ENCODE peak calls at places on chromosomes 5 and 9, in ten cellular contexts. H is Caco-2, G is GM23338, D is T-cell, E is MV-4-11, S is left ventricle myocardium inferior, X is adrenal gland, B is NCI-H345, R is NCI-H146, T is lung. I is an unnamed sample.
A peak's percentile ranks its signal among the peaks of the same experiment; 100 is the strongest.

GRCh38 chr5:43020294-43020711 is 19.8 kb downstream of the ANXA2R start:
- DNase-seq in T (no peak), X (no peak), S (no peak), R (no peak), H (peak; percentile 57), B (peak; percentile 45), D (no peak), E (no peak), G (peak; percentile 54), I (no peak)

GRCh38 chr9:131885144-131885609 is 145.3 kb upstream of the RAPGEF1 start:
- DNase-seq in D (no peak), G (no peak), R (no peak), S (no peak), X (no peak), B (peak; percentile 77), H (no peak), E (no peak), T (peak; percentile 46), I (peak; percentile 49)

GRCh38 chr9:135474915-135475314 is 4.7 kb upstream of the PPP1R26 start:
- DNase-seq in S (no peak), H (peak; percentile 55), B (peak; percentile 53), G (peak; percentile 83), T (no peak), X (no peak), D (no peak), E (no peak), R (peak; percentile 32), I (peak; percentile 40)

GRCh38 chr5:73637565-73637964 is 11.6 kb downstream of the ARHGEF28 start:
- DNase-seq in E (no peak), H (no peak), S (no peak), R (no peak), G (no peak), T (no peak), X (no peak), D (no peak), B (no peak), I (no peak)

GRCh38 chr5:1801061-1801953 is at the start of gene NDUFS6:
- DNase-seq in B (peak; percentile 79), D (peak; percentile 68), S (peak; percentile 82), X (peak; percentile 86), G (peak; percentile 80), E (peak; percentile 70), H (peak; percentile 87), R (peak; percentile 79), T (peak; percentile 81), I (peak; percentile 84)

GRCh38 chr5:179393078-179393477 is 47.8 kb upstream of the ADAMTS2 start:
- DNase-seq in E (peak; percentile 73), R (no peak), T (no peak), B (no peak), G (no peak), H (no peak), X (no peak), S (no peak), D (no peak), I (peak; percentile 1)

GRCh38 chr5:35274839-35275509 is 44.7 kb upstream of the PRLR start:
- DNase-seq in D (no peak), H (no peak), B (no peak), G (no peak), R (no peak), T (no peak), X (no peak), S (no peak), E (no peak), I (no peak)

GRCh38 chr5:122963305-122963704 is 73.2 kb downstream of the PPIC start:
- DNase-seq in H (no peak), E (no peak), X (no peak), R (no peak), B (no peak), S (no peak), G (no peak), D (no peak), T (no peak), I (no peak)

GRCh38 chr5:66850354-66851075 is 254.3 kb downstream of the MAST4 start:
- DNase-seq in G (no peak), S (no peak), R (no peak), X (no peak), H (no peak), D (no peak), T (no peak), B (no peak), E (peak; percentile 96), I (no peak)

GRCh38 chr5:102590467-102590866 is 91.7 kb upstream of the SLCO6A1 start:
- DNase-seq in S (no peak), B (no peak), G (no peak), R (no peak), E (no peak), H (no peak), X (no peak), D (no peak), T (no peak), I (no peak)

GRCh38 chr5:147055850-147056523 is 177.4 kb upstream of the PPP2R2B start:
- DNase-seq in T (no peak), E (no peak), S (no peak), G (peak; percentile 38), H (no peak), B (no peak), R (no peak), D (no peak), X (no peak), I (no peak)

GRCh38 chr9:93597142-93597706 is 20.8 kb downstream of the PHF2 start:
- DNase-seq in E (no peak), G (no peak), H (no peak), B (no peak), R (no peak), T (no peak), X (no peak), S (no peak), D (no peak), I (no peak)

GRCh38 chr9:81848472-81848871 is 79.8 kb upstream of the SPATA31D4 start:
- DNase-seq in B (no peak), X (no peak), H (no peak), R (no peak), E (no peak), G (peak; percentile 25), T (no peak), S (no peak), D (no peak), I (no peak)

GRCh38 chr5:134070979-134071849 is 43.3 kb upstream of the TCF7 start:
- DNase-seq in X (no peak), S (no peak), H (peak; percentile 70), E (no peak), B (no peak), D (no peak), G (peak; percentile 78), T (no peak), R (no peak), I (peak; percentile 55)

GRCh38 chr9:98732801-98733200 is 24.1 kb upstream of the GABBR2 start:
- DNase-seq in D (no peak), E (no peak), X (no peak), B (no peak), S (no peak), R (no peak), G (no peak), H (no peak), T (no peak), I (no peak)

GRCh38 chr5:128455861-128456361 is 82.1 kb downstream of the FBN2 start:
- DNase-seq in B (no peak), D (no peak), G (no peak), S (no peak), X (no peak), H (no peak), T (no peak), E (no peak), R (peak; percentile 58), I (no peak)

GRCh38 chr5:135310328-135310989 is 88.6 kb downstream of the MACROH2A1 start:
- DNase-seq in T (peak; percentile 13), X (no peak), G (no peak), R (no peak), D (no peak), E (peak; percentile 80), B (no peak), S (no peak), H (no peak), I (no peak)